ENCODE peak calls at places on chromosomes 1 and 21, in five cellular contexts. T, P, R, I and F are unnamed samples.

GRCh38 chr1:31750858-31751638 is 13.1 kb downstream of the ADGRB2 start:
- DNase-seq in R (no peak), I (no peak), T (no peak), P (no peak), F (no peak)

GRCh38 chr21:44496900-44497550 is 41.7 kb downstream of the LRRC3 start:
- DNase-seq in T (no peak), P (no peak), R (no peak), I (no peak), F (no peak)

GRCh38 chr1:63023182-63023581 is 239.2 kb downstream of the ATG4C start:
- DNase-seq in R (no peak), T (no peak), P (no peak), I (no peak), F (no peak)

GRCh38 chr1:209839875-209840491 is 12.2 kb downstream of the UTP25 start:
- DNase-seq in I (no peak), R (no peak), T (peak; percentile 87), P (no peak), F (peak; percentile 73)

GRCh38 chr1:6001992-6002576 is 9.9 kb upstream of the NPHP4 start:
- DNase-seq in T (no peak), R (no peak), I (no peak), P (no peak), F (peak; percentile 41)

GRCh38 chr1:204191481-204191880 is 4.8 kb downstream of the KISS1 start:
- DNase-seq in I (no peak), P (no peak), R (no peak), T (no peak), F (no peak)

GRCh38 chr1:153960206-153960605 is 1.8 kb upstream of the CRTC2 start:
- DNase-seq in I (no peak), T (no peak), P (no peak), R (no peak), F (no peak)

GRCh38 chr1:222104097-222104496 is 362.2 kb upstream of the DUSP10 start:
- DNase-seq in P (no peak), I (no peak), T (no peak), R (no peak), F (no peak)

GRCh38 chr1:93093332-93094006 is 14.4 kb downstream of the MTF2 start:
- DNase-seq in P (no peak), I (no peak), T (no peak), R (no peak), F (no peak)

GRCh38 chr1:77986810-77987209 is 7.9 kb upstream of the FUBP1 start:
- DNase-seq in P (no peak), T (no peak), R (no peak), I (no peak), F (no peak)

GRCh38 chr1:186828612-186829542 is at the start of gene PLA2G4A:
- DNase-seq in I (no peak), T (peak; percentile 64), R (peak; percentile 57), P (peak; percentile 15), F (peak; percentile 9)

GRCh38 chr1:50502147-50502546 is 78.9 kb upstream of the DMRTA2 start:
- DNase-seq in I (no peak), P (no peak), T (no peak), R (no peak), F (no peak)

GRCh38 chr1:29324202-29324601 is 87.9 kb downstream of the PTPRU start:
- DNase-seq in T (no peak), P (no peak), R (no peak), I (no peak), F (no peak)

GRCh38 chr1:41623736-41624135 is 139.3 kb upstream of the EDN2 start:
- DNase-seq in R (no peak), T (no peak), P (no peak), I (no peak), F (no peak)

GRCh38 chr1:68024635-68025338 is 25.6 kb downstream of the DIRAS3 start:
- DNase-seq in P (no peak), I (no peak), T (no peak), R (no peak), F (no peak)

DNA sequence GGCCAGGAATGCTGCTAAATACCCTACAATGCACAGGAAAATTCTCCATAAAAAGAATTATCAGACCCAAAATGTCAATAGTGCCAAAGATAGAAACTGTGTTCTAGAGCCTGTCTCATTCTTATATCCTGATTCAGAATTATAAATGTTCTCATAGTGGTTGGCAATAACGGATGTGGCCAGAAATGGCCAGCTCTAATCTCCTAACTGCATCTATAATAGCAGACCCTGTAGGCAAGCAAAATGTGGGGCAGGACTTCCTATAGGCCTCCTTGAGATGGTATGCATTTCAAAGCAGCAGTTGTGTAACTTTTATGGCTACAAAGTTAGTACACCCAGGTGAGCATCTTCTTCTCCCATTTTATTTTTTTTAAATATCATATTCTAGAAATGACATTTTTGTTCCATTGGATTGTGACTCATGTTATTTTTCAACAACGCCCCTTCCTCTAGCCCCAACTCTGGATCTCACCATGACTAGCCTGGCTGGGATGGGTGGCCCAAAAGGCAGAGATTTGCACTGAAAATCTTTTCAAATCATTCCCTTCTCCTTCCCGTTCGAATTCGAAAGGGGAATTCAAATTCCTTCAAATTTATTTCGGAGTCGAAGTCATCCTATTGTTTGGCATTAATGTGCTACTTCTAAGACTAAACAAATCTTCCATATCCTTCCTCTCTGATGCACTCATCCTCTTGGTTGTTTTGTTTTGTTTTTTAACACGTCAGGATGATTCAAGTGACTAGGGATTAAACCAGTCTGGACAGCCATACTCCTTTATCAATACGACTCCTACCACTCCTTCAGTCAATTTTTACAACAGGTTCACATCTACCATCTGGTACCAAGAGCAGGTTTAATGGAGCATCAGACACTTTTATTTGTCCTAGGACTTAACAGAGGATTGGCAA is 95.6 kb upstream of the SGIP1 start:
- DNase-seq in T (no peak), P (no peak), I (no peak), R (no peak), F (no peak)
- TF ChIP-seq POLR2A in T (no peak), P (no peak), I (no peak), R (no peak), F (no peak)

DNA sequence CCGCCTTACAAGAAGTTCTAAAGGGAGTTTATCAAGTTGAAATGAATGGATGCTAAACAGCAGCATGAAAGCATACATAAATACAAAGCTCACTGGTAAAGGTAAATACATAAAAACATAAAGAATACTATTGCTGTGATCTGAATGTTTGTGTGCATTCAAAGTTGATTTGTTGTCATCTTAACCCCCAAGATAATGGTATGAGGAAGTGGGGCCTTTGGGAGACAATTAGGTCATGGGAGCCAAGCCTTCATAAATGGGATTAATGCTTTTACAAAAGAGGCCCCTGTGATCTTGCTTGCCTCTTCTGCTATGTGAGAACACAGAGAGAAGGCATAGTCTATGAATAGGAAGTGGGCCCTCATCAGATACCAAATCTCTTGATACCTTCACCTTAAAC is 209.0 kb upstream of the SAMSN1 start:
- DNase-seq in P (no peak), I (no peak), T (no peak), R (no peak), F (no peak)
- TF ChIP-seq POLR2A in P (no peak), I (no peak), T (no peak), R (no peak), F (no peak)

DNA sequence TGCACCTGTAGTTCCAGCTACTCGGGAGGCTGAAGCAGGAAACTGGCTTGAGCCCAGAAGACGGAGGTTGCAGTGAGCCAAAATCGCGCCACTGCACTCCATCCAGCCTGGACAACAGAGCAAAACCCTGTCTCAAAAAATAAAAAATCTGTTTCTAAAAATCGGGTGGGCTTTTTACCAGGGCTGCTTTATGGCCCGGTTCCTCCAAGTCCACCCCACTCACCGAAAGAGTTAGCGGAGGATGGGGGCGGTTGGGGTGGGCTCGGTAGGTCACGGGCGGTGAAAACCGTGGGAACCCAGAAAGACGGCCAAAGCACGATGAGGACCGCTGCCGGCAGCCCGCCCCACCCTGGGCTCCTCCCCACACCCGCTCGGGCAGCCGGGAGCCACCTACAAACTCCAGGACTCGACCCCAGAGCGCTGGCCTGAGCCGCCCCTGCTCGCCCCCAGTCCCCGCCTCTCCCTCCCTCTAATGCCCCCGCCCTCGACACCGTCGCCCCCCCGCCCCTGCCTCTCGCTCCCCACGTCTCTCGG is 846 bp upstream of the PER3 start:
- DNase-seq in R (peak; percentile 78), I (peak; percentile 76), T (peak; percentile 52), P (peak; percentile 65), F (peak; percentile 82)
- TF ChIP-seq POLR2A in R (no peak), I (no peak), T (no peak), P (no peak), F (no peak)

DNA sequence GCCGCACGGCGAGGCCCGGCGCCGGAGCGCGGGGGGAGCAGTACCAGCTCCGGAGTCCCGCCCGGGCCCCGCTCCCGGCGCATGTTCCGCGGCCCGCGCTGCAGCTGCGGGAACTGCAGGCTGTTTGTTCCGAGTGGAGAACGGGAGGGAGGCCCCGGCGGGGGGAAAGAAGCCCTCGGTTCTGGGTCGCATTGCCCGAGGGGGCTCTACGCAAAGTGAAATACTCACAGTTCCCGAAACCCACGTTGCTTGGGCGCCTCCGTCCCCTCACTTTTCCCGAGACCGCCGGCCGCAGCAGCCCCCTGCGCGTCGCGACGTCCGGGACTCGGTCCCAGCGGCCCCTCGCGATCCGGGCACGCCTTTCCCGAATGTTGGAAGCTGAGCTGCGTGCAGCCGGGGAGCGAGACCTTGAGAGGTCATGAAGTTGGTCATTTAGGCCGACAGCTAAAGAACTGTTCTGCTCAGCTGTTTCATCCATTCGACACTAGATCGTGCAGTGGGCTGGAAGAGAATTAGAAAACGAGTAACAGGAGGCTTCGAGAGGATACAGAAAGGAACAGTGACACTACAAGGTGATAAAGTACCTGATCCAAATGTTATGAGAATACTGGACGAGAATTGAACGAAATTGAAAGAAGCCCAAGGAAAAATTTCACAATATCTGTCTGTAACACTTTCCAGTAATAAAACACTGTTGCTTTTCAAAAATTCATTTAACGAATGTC is 596 bp upstream of the LIN9 start:
- DNase-seq in T (peak; percentile 68), R (peak; percentile 27), P (no peak), I (no peak), F (no peak)
- TF ChIP-seq POLR2A in T (peak; percentile 2), R (no peak), P (no peak), I (no peak), F (no peak)

GRCh38 chr1:214282696-214283225 is 1.8 kb downstream of the SMYD2 start:
- DNase-seq in I (no peak), R (no peak), P (no peak), T (no peak), F (no peak)

GRCh38 chr1:214281902-214282695 is 1.1 kb downstream of the SMYD2 start:
- DNase-seq in T (peak; percentile 39), I (peak; percentile 68), P (no peak), R (peak; percentile 61), F (peak; percentile 63)

GRCh38 chr1:214280386-214281029 is 451 bp upstream of the SMYD2 start:
- DNase-seq in T (peak; percentile 36), P (no peak), I (no peak), R (peak; percentile 21), F (peak; percentile 30)

GRCh38 chr1:214277704-214278635 is 3.0 kb upstream of the SMYD2 start:
- DNase-seq in P (no peak), R (no peak), I (no peak), T (no peak), F (no peak)

DNA sequence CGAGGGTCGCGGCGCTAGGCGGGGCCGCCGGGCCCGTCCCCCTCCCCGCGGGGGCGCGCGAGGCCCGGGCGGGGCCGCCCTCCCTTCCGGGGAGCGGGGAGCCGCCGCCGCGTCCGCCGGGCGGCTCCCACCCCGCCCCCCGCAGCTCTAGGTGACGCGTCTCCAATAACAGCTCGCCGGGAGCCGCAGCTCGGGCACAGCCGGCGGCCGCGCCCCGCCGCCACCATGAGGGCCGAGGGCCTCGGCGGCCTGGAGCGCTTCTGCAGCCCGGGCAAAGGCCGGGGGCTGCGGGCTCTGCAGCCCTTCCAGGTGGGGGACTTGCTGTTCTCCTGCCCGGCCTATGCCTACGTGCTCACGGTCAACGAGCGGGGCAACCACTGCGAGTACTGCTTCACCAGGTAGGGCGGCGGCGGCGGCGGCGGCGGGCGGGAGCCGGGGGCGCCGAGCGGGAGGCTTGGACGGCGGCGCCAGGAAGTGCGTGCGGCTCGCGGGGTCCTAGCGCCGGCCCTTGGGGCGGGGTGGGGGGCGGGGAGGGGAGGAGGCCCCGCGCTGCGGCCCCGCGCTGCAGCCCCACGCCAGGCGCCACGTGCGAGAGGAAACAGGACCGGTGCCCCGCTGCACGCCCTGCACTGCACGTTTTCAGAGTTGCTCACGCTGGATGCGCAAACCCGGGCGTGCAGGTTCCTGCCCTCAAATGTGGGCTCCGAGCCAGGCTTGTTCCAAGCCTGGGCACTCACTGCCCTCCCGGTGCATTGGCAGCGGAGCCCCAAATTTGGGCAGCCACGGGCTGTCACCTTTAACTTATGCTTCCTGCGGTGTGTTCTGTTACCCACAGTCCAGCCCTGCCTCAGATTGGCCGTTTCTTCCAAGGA is at the start of gene SMYD2:
- DNase-seq in R (peak; percentile 57), T (peak; percentile 53), P (no peak), I (peak; percentile 71), F (peak; percentile 70)
- TF ChIP-seq POLR2A in R (no peak), T (peak; percentile 36), P (no peak), I (no peak), F (peak; percentile 31)